ENCODE peak calls at places on chromosomes 13 and 19, in five cellular contexts. One of them, this sample, is unnamed.

GRCh38 chr19:13784731-13785452 is 10.4 kb upstream of the ZSWIM4 start:
- DNase-seq in colonic mucosa: peak
- DNase-seq in GM23248: peak
- DNase-seq in IMR-90: peak
- DNase-seq in SK-N-MC: no peak
- DNase-seq in this sample: peak

GRCh38 chr19:2551172-2551863 is 75.4 kb downstream of the GADD45B start:
- DNase-seq in colonic mucosa: no peak
- DNase-seq in GM23248: no peak
- DNase-seq in IMR-90: no peak
- DNase-seq in SK-N-MC: no peak
- DNase-seq in this sample: no peak

GRCh38 chr19:18760440-18761383 is 30.4 kb downstream of the COMP start:
- DNase-seq in colonic mucosa: no peak
- DNase-seq in GM23248: no peak
- DNase-seq in IMR-90: no peak
- DNase-seq in SK-N-MC: no peak
- DNase-seq in this sample: no peak

GRCh38 chr13:42740753-42741152 is 40.6 kb upstream of the FAM216B start:
- DNase-seq in colonic mucosa: peak
- DNase-seq in GM23248: peak
- DNase-seq in IMR-90: no peak
- DNase-seq in SK-N-MC: no peak
- DNase-seq in this sample: no peak

GRCh38 chr19:4058696-4059492 is 7.8 kb downstream of the ZBTB7A start:
- DNase-seq in colonic mucosa: peak
- DNase-seq in GM23248: peak
- DNase-seq in IMR-90: no peak
- DNase-seq in SK-N-MC: no peak
- DNase-seq in this sample: no peak

GRCh38 chr19:38505958-38506357 is 72.5 kb downstream of the RYR1 start:
- DNase-seq in colonic mucosa: no peak
- DNase-seq in GM23248: no peak
- DNase-seq in IMR-90: no peak
- DNase-seq in SK-N-MC: no peak
- DNase-seq in this sample: no peak

GRCh38 chr13:100836696-100837095 is 162.1 kb upstream of the TMTC4 start:
- DNase-seq in colonic mucosa: no peak
- DNase-seq in GM23248: peak
- DNase-seq in IMR-90: no peak
- DNase-seq in SK-N-MC: no peak
- DNase-seq in this sample: no peak

GRCh38 chr13:110904748-110905147 is 10.1 kb downstream of the ANKRD10 start:
- DNase-seq in colonic mucosa: no peak
- DNase-seq in GM23248: no peak
- DNase-seq in IMR-90: no peak
- DNase-seq in SK-N-MC: no peak
- DNase-seq in this sample: no peak

GRCh38 chr19:53903055-53903680 is 5.9 kb upstream of the CACNG7 start:
- DNase-seq in colonic mucosa: peak
- DNase-seq in GM23248: peak
- DNase-seq in IMR-90: peak
- DNase-seq in SK-N-MC: no peak
- DNase-seq in this sample: peak

GRCh38 chr13:51869921-51870320 is 8.2 kb downstream of the CCDC70 start:
- DNase-seq in colonic mucosa: no peak
- DNase-seq in GM23248: no peak
- DNase-seq in IMR-90: no peak
- DNase-seq in SK-N-MC: no peak
- DNase-seq in this sample: no peak

GRCh38 chr13:30648522-30649012 is 30.8 kb downstream of the USPL1 start:
- DNase-seq in colonic mucosa: no peak
- DNase-seq in GM23248: no peak
- DNase-seq in IMR-90: no peak
- DNase-seq in SK-N-MC: no peak
- DNase-seq in this sample: no peak

GRCh38 chr19:28537896-28538295 is 675.1 kb downstream of the UQCRFS1 start:
- DNase-seq in colonic mucosa: no peak
- DNase-seq in GM23248: no peak
- DNase-seq in IMR-90: no peak
- DNase-seq in SK-N-MC: no peak
- DNase-seq in this sample: no peak

GRCh38 chr19:15304140-15304705 is 28.1 kb downstream of the BRD4 start:
- DNase-seq in colonic mucosa: no peak
- DNase-seq in GM23248: no peak
- DNase-seq in IMR-90: no peak
- DNase-seq in SK-N-MC: no peak
- DNase-seq in this sample: peak

GRCh38 chr19:17757125-17757524 is 5.8 kb downstream of the FCHO1 start:
- DNase-seq in colonic mucosa: peak
- DNase-seq in GM23248: peak
- DNase-seq in IMR-90: peak
- DNase-seq in SK-N-MC: no peak
- DNase-seq in this sample: no peak

GRCh38 chr13:42707596-42707995 is 73.8 kb upstream of the FAM216B start:
- DNase-seq in colonic mucosa: no peak
- DNase-seq in GM23248: peak
- DNase-seq in IMR-90: peak
- DNase-seq in SK-N-MC: peak
- DNase-seq in this sample: peak

GRCh38 chr19:18590273-18591272 is 2.0 kb downstream of the REX1BD start:
- DNase-seq in colonic mucosa: no peak
- DNase-seq in GM23248: no peak
- DNase-seq in IMR-90: peak
- DNase-seq in SK-N-MC: no peak
- DNase-seq in this sample: peak

GRCh38 chr19:53597023-53597422 is 34.8 kb upstream of the DPRX start:
- DNase-seq in colonic mucosa: no peak
- DNase-seq in GM23248: no peak
- DNase-seq in IMR-90: no peak
- DNase-seq in SK-N-MC: no peak
- DNase-seq in this sample: no peak

GRCh38 chr19:4518345-4519171 is at the start of gene PLIN4:
- DNase-seq in colonic mucosa: no peak
- DNase-seq in GM23248: peak
- DNase-seq in IMR-90: peak
- DNase-seq in SK-N-MC: no peak
- DNase-seq in this sample: no peak

GRCh38 chr19:18594096-18594823 is 5.7 kb downstream of the REX1BD start:
- DNase-seq in colonic mucosa: peak
- DNase-seq in GM23248: peak
- DNase-seq in IMR-90: peak
- DNase-seq in SK-N-MC: no peak
- DNase-seq in this sample: peak

GRCh38 chr19:42420055-42420544 is 7.1 kb downstream of the LIPE start:
- DNase-seq in colonic mucosa: peak
- DNase-seq in GM23248: peak
- DNase-seq in IMR-90: peak
- DNase-seq in SK-N-MC: no peak
- DNase-seq in this sample: peak

GRCh38 chr13:34070544-34071303 is 252.8 kb downstream of the RFC3 start:
- DNase-seq in colonic mucosa: no peak
- DNase-seq in GM23248: no peak
- DNase-seq in IMR-90: no peak
- DNase-seq in SK-N-MC: no peak
- DNase-seq in this sample: no peak

GRCh38 chr13:34078334-34078999 is 260.5 kb downstream of the RFC3 start:
- DNase-seq in colonic mucosa: no peak
- DNase-seq in GM23248: no peak
- DNase-seq in IMR-90: no peak
- DNase-seq in SK-N-MC: no peak
- DNase-seq in this sample: peak

GRCh38 chr13:34076943-34077703 is 259.2 kb downstream of the RFC3 start:
- DNase-seq in colonic mucosa: no peak
- DNase-seq in GM23248: peak
- DNase-seq in IMR-90: peak
- DNase-seq in SK-N-MC: no peak
- DNase-seq in this sample: peak

DNA sequence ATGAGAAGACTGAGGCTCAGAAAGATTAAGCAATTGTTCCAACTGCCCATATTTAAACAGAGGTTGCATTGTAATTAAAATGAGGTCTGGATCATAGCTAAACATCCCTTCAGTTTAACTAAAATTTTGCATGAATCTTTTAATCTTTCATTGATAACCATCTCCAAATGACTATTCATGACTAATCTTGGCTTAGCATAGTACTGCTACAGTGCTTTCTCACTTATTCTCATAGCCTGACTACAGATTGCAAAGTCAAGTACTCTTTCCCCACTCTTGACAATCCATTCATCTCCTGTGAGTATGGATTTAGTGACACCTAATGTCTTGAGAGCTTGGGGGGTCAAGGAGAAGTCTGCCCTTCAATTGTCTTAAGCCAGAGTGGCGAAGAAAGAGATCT is 258.4 kb downstream of the RFC3 start:
- DNase-seq in colonic mucosa: no peak
- DNase-seq in GM23248: peak
- DNase-seq in IMR-90: no peak
- DNase-seq in SK-N-MC: no peak
- DNase-seq in this sample: peak
- H3K9ac ChIP-seq in colonic mucosa: no peak
- H3K9ac ChIP-seq in GM23248: no peak
- H3K9ac ChIP-seq in IMR-90: no peak
- H3K9ac ChIP-seq in SK-N-MC: no peak
- H3K9ac ChIP-seq in this sample: no peak

GRCh38 chr13:75364131-75364713 is 117.7 kb downstream of the TBC1D4 start:
- DNase-seq in colonic mucosa: no peak
- DNase-seq in GM23248: no peak
- DNase-seq in IMR-90: peak
- DNase-seq in SK-N-MC: no peak
- DNase-seq in this sample: no peak

GRCh38 chr13:75366380-75367280 is 115.3 kb downstream of the TBC1D4 start:
- DNase-seq in colonic mucosa: no peak
- DNase-seq in GM23248: no peak
- DNase-seq in IMR-90: no peak
- DNase-seq in SK-N-MC: no peak
- DNase-seq in this sample: no peak

GRCh38 chr13:75363371-75363770 is 118.6 kb downstream of the TBC1D4 start:
- DNase-seq in colonic mucosa: no peak
- DNase-seq in GM23248: no peak
- DNase-seq in IMR-90: no peak
- DNase-seq in SK-N-MC: no peak
- DNase-seq in this sample: no peak

GRCh38 chr13:75368167-75368566 is 113.8 kb downstream of the TBC1D4 start:
- DNase-seq in colonic mucosa: no peak
- DNase-seq in GM23248: peak
- DNase-seq in IMR-90: peak
- DNase-seq in SK-N-MC: no peak
- DNase-seq in this sample: peak

DNA sequence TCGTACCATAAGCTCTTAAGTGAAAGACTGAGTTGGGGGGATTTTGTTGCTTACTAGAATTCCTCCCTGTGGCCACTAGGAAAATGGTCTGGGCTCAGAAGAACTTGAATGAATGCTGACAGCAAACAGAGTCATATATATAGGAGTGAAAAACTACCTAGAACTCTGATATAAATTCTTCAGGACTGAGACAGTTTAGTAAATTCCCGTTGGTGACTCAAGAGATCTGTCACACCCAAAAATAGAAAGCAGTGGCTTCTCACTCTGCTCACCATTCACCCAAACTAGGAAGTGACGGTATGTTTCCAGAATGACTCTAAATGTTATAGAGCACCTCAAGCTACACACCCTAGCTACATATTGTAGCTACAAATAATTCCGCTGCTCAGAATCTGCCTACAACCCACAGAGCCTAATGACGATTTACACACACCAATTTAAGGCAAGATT is 116.2 kb downstream of the TBC1D4 start:
- DNase-seq in colonic mucosa: no peak
- DNase-seq in GM23248: peak
- DNase-seq in IMR-90: peak
- DNase-seq in SK-N-MC: no peak
- DNase-seq in this sample: peak
- H3K9ac ChIP-seq in colonic mucosa: no peak
- H3K9ac ChIP-seq in GM23248: peak
- H3K9ac ChIP-seq in IMR-90: peak
- H3K9ac ChIP-seq in SK-N-MC: no peak
- H3K9ac ChIP-seq in this sample: peak

DNA sequence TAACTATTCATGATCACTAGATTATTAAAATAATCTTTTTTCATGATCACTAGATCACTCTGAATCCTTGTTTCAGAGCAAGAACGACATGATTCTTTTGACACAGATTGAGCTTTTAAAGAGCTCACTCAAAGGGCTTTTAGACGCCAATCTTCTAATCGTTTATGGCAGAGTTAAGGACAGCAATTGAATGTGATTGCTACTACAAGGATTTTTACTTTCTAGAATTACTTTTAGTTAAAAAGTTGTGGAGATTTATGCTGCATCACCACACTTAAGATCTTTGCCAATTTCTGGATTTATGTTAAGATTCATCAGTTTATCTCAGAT is 1.3 kb downstream of the EXOSC8 start:
- DNase-seq in colonic mucosa: no peak
- DNase-seq in GM23248: no peak
- DNase-seq in IMR-90: no peak
- DNase-seq in SK-N-MC: no peak
- DNase-seq in this sample: peak
- H3K9ac ChIP-seq in colonic mucosa: no peak
- H3K9ac ChIP-seq in GM23248: peak
- H3K9ac ChIP-seq in IMR-90: no peak
- H3K9ac ChIP-seq in SK-N-MC: peak
- H3K9ac ChIP-seq in this sample: peak

GRCh38 chr13:50104493-50104892 is 89.2 kb downstream of the KCNRG start:
- DNase-seq in colonic mucosa: no peak
- DNase-seq in GM23248: peak
- DNase-seq in IMR-90: peak
- DNase-seq in SK-N-MC: no peak
- DNase-seq in this sample: no peak

GRCh38 chr13:50101590-50101989 is 86.3 kb downstream of the KCNRG start:
- DNase-seq in colonic mucosa: no peak
- DNase-seq in GM23248: no peak
- DNase-seq in IMR-90: no peak
- DNase-seq in SK-N-MC: no peak
- DNase-seq in this sample: no peak

GRCh38 chr13:50106559-50106958 is 91.3 kb downstream of the KCNRG start:
- DNase-seq in colonic mucosa: no peak
- DNase-seq in GM23248: no peak
- DNase-seq in IMR-90: no peak
- DNase-seq in SK-N-MC: no peak
- DNase-seq in this sample: no peak

DNA sequence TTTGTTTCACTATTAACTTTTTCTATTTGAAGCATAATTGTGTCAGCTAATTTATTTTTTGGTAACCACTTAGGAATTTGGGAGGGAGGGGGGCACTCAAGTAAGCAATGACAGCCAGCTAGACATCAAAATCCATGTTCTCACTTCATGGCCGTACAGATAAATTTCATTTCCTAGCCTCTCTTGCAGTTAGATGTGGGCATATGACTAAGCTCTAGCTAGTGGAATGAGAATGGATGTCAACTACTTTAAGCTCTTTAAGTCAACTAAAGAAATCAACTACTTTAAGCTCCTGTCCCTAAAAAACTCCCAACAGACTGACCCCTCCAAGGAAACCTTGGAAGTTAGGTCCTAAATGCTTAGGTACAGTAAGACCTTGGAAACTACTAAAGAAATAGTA is 92.0 kb downstream of the KCNRG start:
- DNase-seq in colonic mucosa: no peak
- DNase-seq in GM23248: no peak
- DNase-seq in IMR-90: peak
- DNase-seq in SK-N-MC: no peak
- DNase-seq in this sample: peak
- H3K9ac ChIP-seq in colonic mucosa: no peak
- H3K9ac ChIP-seq in GM23248: no peak
- H3K9ac ChIP-seq in IMR-90: no peak
- H3K9ac ChIP-seq in SK-N-MC: no peak
- H3K9ac ChIP-seq in this sample: no peak

This sample was measured in mesenchymal stem cell.